ENCODE peak calls at places on chromosomes 13 and 19, in ten cellular contexts. W is neural progenitor cell, P is HepG2, X is PC-3, G is hepatocyte, A is endothelial cell of umbilical vein, N is astrocyte, Q is GM23338, J is HCT116, C is GM23248. O is an unnamed sample.

GRCh38 chr19:16112778-16113177 is 1.1 kb downstream of the RAB8A start:
- DNase-seq in W (no peak), P (no peak), X (no peak), G (no peak), A (no peak), N (no peak), Q (no peak), J (no peak), C (no peak), O (no peak)

GRCh38 chr13:64471916-64472315 is 2758.2 kb downstream of the PCDH9 start:
- DNase-seq in W (no peak), P (peak; percentile 15), X (peak; percentile 48), G (peak; percentile 37), A (peak; percentile 66), N (peak; percentile 45), Q (peak; percentile 37), J (peak; percentile 8), C (peak; percentile 54), O (peak; percentile 51)

GRCh38 chr13:40764587-40765403 is 6.2 kb downstream of the MRPS31 start:
- DNase-seq in W (no peak), P (no peak), X (no peak), G (no peak), A (no peak), N (peak; percentile 94), Q (no peak), J (no peak), C (peak; percentile 49), O (no peak)

GRCh38 chr19:29467824-29468401 is 57.9 kb upstream of the VSTM2B start:
- DNase-seq in W (peak; percentile 56), P (peak; percentile 50), X (peak; percentile 54), G (peak; percentile 52), A (no peak), N (no peak), Q (peak; percentile 69), J (peak; percentile 41), C (peak; percentile 30), O (no peak)

GRCh38 chr13:95122063-95122462 is 179.2 kb downstream of the ABCC4 start:
- DNase-seq in W (no peak), P (peak; percentile 40), X (peak; percentile 67), G (no peak), A (no peak), N (no peak), Q (no peak), J (no peak), C (no peak), O (no peak)

GRCh38 chr13:43908156-43909126 is 28.7 kb downstream of the LACC1 start:
- DNase-seq in W (peak; percentile 58), P (peak; percentile 20), X (peak; percentile 79), G (peak; percentile 73), A (peak; percentile 43), N (peak; percentile 74), Q (peak; percentile 60), J (peak; percentile 37), C (peak; percentile 77), O (peak; percentile 78)

GRCh38 chr13:103908274-103908673 is 842.1 kb upstream of the SLC10A2 start:
- DNase-seq in W (no peak), P (no peak), X (no peak), G (no peak), A (no peak), N (no peak), Q (no peak), J (no peak), C (no peak), O (no peak)

GRCh38 chr13:71483733-71484132 is 383.3 kb downstream of the DACH1 start:
- DNase-seq in W (no peak), P (no peak), X (no peak), G (no peak), A (no peak), N (no peak), Q (no peak), J (no peak), C (no peak), O (no peak)

GRCh38 chr13:33615436-33615835 is 202.5 kb upstream of the RFC3 start:
- DNase-seq in W (no peak), P (no peak), X (no peak), G (no peak), A (no peak), N (no peak), Q (no peak), J (no peak), C (no peak), O (no peak)

GRCh38 chr13:33610471-33611015 is 207.4 kb upstream of the RFC3 start:
- DNase-seq in W (peak; percentile 58), P (peak; percentile 95), X (no peak), G (no peak), A (no peak), N (peak; percentile 25), Q (peak; percentile 60), J (no peak), C (no peak), O (no peak)

GRCh38 chr13:33606692-33607091 is 211.3 kb upstream of the RFC3 start:
- DNase-seq in W (peak; percentile 79), P (no peak), X (no peak), G (peak; percentile 54), A (no peak), N (no peak), Q (peak; percentile 59), J (no peak), C (peak; percentile 31), O (peak; percentile 20)

GRCh38 chr13:33612641-33613638 is 205.0 kb upstream of the RFC3 start:
- DNase-seq in W (no peak), P (peak; percentile 16), X (no peak), G (no peak), A (no peak), N (no peak), Q (no peak), J (no peak), C (no peak), O (no peak)

DNA sequence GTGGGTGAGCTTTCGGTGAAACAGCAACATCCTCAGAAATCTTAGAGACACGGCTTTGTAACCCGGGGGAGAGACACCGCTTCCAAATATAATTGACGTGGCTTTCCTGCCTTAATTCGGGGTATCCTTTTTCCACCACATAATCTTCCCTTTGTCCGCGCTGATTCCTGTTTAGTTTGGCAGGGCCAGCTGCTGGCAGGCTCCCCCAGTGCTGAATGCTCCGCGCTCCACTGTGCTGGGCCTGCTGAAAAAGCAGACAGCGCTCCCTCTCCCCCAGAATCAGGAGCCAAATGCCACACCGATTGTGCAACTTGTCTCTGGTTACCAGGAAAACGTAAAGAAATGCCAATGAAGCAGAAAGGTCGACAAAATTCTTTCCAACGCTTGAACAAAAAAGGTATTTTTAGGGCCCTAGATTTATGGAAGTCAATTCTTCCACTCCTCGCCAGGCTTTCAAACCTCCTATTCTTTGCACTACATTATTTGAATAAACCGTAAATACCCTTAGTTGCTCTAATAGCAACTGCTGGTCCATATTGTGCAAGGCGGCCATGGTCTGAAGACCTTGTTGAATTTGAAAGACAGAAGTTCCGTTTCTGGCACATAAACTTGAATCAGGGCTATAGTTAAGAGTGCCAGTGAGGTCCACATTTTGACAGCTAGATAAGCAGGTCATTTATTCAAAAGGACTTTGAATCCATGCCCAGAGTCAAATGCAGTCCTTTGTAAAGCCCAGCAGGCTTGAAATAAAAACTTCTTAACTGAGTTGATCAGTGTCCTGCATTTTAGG is 206.7 kb upstream of the RFC3 start:
- DNase-seq in W (peak; percentile 81), P (peak; percentile 83), X (no peak), G (no peak), A (peak; percentile 80), N (peak; percentile 78), Q (peak; percentile 45), J (no peak), C (no peak), O (peak; percentile 85)
- H2AFZ ChIP-seq in W (no peak overlapping the region), P (no peak overlapping the region), X (no peak overlapping the region), G (no peak overlapping the region), A (peak overlapping the region; percentile 89), N (peak overlapping the region; percentile 81), Q (peak overlapping the region; percentile 91), J (no peak overlapping the region), C (no peak overlapping the region), O (peak overlapping the region; percentile 75)

GRCh38 chr13:39566216-39566869 is 36.6 kb downstream of the LHFPL6 start:
- DNase-seq in W (no peak), P (no peak), X (no peak), G (no peak), A (no peak), N (no peak), Q (no peak), J (no peak), C (no peak), O (no peak)
- H3K4me3 ChIP-seq in W (no peak overlapping the region), P (no peak overlapping the region), X (no peak overlapping the region), G (no peak overlapping the region), A (no peak overlapping the region), N (no peak overlapping the region), Q (no peak overlapping the region), J (no peak overlapping the region), C (peak overlapping the region; percentile 65), O (no peak overlapping the region)

GRCh38 chr13:20227730-20228129 is 4.4 kb downstream of the GJB6 start:
- DNase-seq in W (no peak), P (no peak), X (no peak), G (no peak), A (no peak), N (no peak), Q (no peak), J (no peak), C (no peak), O (no peak)

GRCh38 chr13:20227288-20227687 is 4.8 kb downstream of the GJB6 start:
- DNase-seq in W (no peak), P (no peak), X (no peak), G (no peak), A (no peak), N (no peak), Q (no peak), J (no peak), C (no peak), O (no peak)

GRCh38 chr13:20231839-20232555 is at the start of gene GJB6:
- DNase-seq in W (peak; percentile 82), P (no peak), X (no peak), G (peak; percentile 52), A (no peak), N (no peak), Q (peak; percentile 81), J (no peak), C (peak; percentile 16), O (no peak)

GRCh38 chr13:20230913-20231838 is 943 bp downstream of the GJB6 start:
- DNase-seq in W (peak; percentile 17), P (no peak), X (no peak), G (no peak), A (no peak), N (no peak), Q (peak; percentile 48), J (no peak), C (no peak), O (no peak)

GRCh38 chr13:20232556-20233277 is 598 bp upstream of the GJB6 start:
- DNase-seq in W (no peak), P (no peak), X (no peak), G (no peak), A (no peak), N (no peak), Q (no peak), J (no peak), C (no peak), O (no peak)
- TF ChIP-seq EZH2 in W (peak; percentile 59), P (no peak), X (no peak), G (no peak), A (no peak), N (peak; percentile 41), Q (no peak), J (no peak), C (peak; percentile 66), O (peak; percentile 76)

DNA sequence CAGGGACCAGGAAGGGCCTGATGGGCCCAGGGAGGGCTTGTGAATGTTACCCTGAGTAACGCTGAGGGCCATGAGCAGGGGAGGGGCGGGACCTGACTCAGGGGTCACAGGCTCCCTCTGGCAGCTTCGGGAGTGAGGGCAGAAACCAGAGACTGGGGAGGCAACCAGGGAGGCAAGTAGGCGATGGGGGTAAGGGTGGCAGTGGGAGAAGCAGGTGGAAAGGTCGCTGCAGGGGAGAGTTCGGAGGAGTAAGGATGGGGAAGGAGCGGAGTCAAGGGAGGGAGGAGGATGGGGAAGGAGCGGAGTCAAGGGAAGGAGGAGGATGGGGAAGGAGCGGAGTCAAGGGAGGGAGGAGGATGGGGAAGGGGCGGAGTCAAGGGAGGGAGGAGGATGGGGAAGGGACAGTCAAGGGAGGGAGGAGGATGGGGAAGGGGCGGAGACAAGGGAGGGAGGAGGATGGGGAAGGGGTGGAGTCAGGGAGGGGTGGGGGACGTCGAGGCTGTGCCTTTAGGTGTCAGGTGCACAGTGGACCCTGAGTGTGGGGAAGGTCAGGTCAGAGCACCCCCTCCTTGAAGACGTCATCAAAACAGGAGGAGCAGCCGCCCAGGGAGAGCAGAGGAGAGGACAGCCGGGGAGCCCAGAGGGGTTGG is 15.5 kb upstream of the B3GNT3 start:
- DNase-seq in W (peak; percentile 81), P (no peak), X (peak; percentile 84), G (peak; percentile 34), A (no peak), N (peak; percentile 28), Q (peak; percentile 98), J (peak; percentile 93), C (peak; percentile 62), O (peak; percentile 48)
- H2AFZ ChIP-seq in W (peak overlapping the region; percentile 8), P (no peak overlapping the region), X (peak overlapping the region; percentile 87), G (no peak overlapping the region), A (peak overlapping the region; percentile 75), N (peak overlapping the region; percentile 56), Q (peak overlapping the region; percentile 90), J (no peak overlapping the region), C (peak overlapping the region; percentile 57), O (peak overlapping the region; percentile 49)